ENCODE peak calls at places on chromosome 3, in eight cellular contexts. One of them, this sample, is unnamed. For H3K4me1, the result is how much of the 10 kb centered on the place peaks cover.

GRCh38 chr3:68855620-68856019 is 76.7 kb downstream of the TAFA4 start:
- DNase-seq in breast epithelium: no peak
- DNase-seq in H9: no peak
- DNase-seq in ovary: no peak
- DNase-seq in SK-N-SH: no peak
- DNase-seq in fibroblast of lung: no peak
- DNase-seq in left ventricle myocardium inferior: no peak
- DNase-seq in uterus: no peak
- DNase-seq in this sample: no peak

GRCh38 chr3:65883614-65884013 is 155.1 kb downstream of the MAGI1 start:
- DNase-seq in uterus: no peak
- DNase-seq in left ventricle myocardium inferior: no peak
- DNase-seq in SK-N-SH: peak
- DNase-seq in H9: no peak
- DNase-seq in fibroblast of lung: peak
- DNase-seq in breast epithelium: no peak
- DNase-seq in ovary: no peak
- DNase-seq in this sample: no peak

GRCh38 chr3:170724599-170724998 is 138.7 kb upstream of the SLC7A14 start:
- DNase-seq in H9: no peak
- DNase-seq in uterus: peak
- DNase-seq in fibroblast of lung: peak
- DNase-seq in ovary: peak
- DNase-seq in left ventricle myocardium inferior: no peak
- DNase-seq in SK-N-SH: no peak
- DNase-seq in breast epithelium: no peak
- DNase-seq in this sample: no peak

GRCh38 chr3:127483902-127484591 is 106.5 kb downstream of the TPRA1 start:
- DNase-seq in H9: peak
- DNase-seq in left ventricle myocardium inferior: no peak
- DNase-seq in uterus: no peak
- DNase-seq in fibroblast of lung: no peak
- DNase-seq in SK-N-SH: no peak
- DNase-seq in breast epithelium: no peak
- DNase-seq in ovary: no peak
- DNase-seq in this sample: no peak

GRCh38 chr3:133283958-133284807 is 115.7 kb upstream of the BFSP2 start:
- DNase-seq in SK-N-SH: no peak
- DNase-seq in fibroblast of lung: no peak
- DNase-seq in left ventricle myocardium inferior: no peak
- DNase-seq in H9: peak
- DNase-seq in breast epithelium: no peak
- DNase-seq in ovary: no peak
- DNase-seq in uterus: no peak
- DNase-seq in this sample: no peak

GRCh38 chr3:76582632-76583378 is 457.1 kb upstream of the ROBO2 start:
- DNase-seq in uterus: no peak
- DNase-seq in H9: no peak
- DNase-seq in left ventricle myocardium inferior: no peak
- DNase-seq in ovary: no peak
- DNase-seq in SK-N-SH: no peak
- DNase-seq in fibroblast of lung: no peak
- DNase-seq in breast epithelium: no peak
- DNase-seq in this sample: no peak

GRCh38 chr3:102354818-102355515 is 79.8 kb upstream of the ZPLD1 start:
- DNase-seq in left ventricle myocardium inferior: no peak
- DNase-seq in breast epithelium: no peak
- DNase-seq in fibroblast of lung: peak
- DNase-seq in H9: no peak
- DNase-seq in SK-N-SH: no peak
- DNase-seq in ovary: no peak
- DNase-seq in uterus: no peak
- DNase-seq in this sample: no peak

GRCh38 chr3:192831111-192831644 is 86.5 kb downstream of the MB21D2 start:
- DNase-seq in SK-N-SH: no peak
- DNase-seq in breast epithelium: no peak
- DNase-seq in uterus: no peak
- DNase-seq in H9: no peak
- DNase-seq in left ventricle myocardium inferior: no peak
- DNase-seq in fibroblast of lung: peak
- DNase-seq in ovary: no peak
- DNase-seq in this sample: no peak

GRCh38 chr3:138010273-138010590 is 267 bp downstream of the CLDN18 start:
- DNase-seq in SK-N-SH: no peak
- DNase-seq in H9: no peak
- DNase-seq in breast epithelium: no peak
- DNase-seq in ovary: no peak
- DNase-seq in left ventricle myocardium inferior: no peak
- DNase-seq in fibroblast of lung: no peak
- DNase-seq in uterus: no peak
- DNase-seq in this sample: no peak

GRCh38 chr3:113643583-113643982 is 52.9 kb downstream of the USF3 start:
- DNase-seq in fibroblast of lung: no peak
- DNase-seq in uterus: no peak
- DNase-seq in ovary: no peak
- DNase-seq in breast epithelium: no peak
- DNase-seq in left ventricle myocardium inferior: no peak
- DNase-seq in SK-N-SH: no peak
- DNase-seq in H9: no peak
- DNase-seq in this sample: no peak

GRCh38 chr3:105359098-105359762 is 7.5 kb upstream of the ALCAM start:
- DNase-seq in breast epithelium: no peak
- DNase-seq in SK-N-SH: no peak
- DNase-seq in H9: no peak
- DNase-seq in uterus: no peak
- DNase-seq in fibroblast of lung: peak
- DNase-seq in left ventricle myocardium inferior: no peak
- DNase-seq in ovary: no peak
- DNase-seq in this sample: no peak

GRCh38 chr3:194640829-194641228 is 7.6 kb upstream of the TMEM44 start:
- DNase-seq in SK-N-SH: no peak
- DNase-seq in breast epithelium: no peak
- DNase-seq in left ventricle myocardium inferior: no peak
- DNase-seq in fibroblast of lung: peak
- DNase-seq in uterus: no peak
- DNase-seq in H9: no peak
- DNase-seq in ovary: no peak
- DNase-seq in this sample: no peak

GRCh38 chr3:23948761-23949160 is 3.7 kb downstream of the NR1D2 start:
- DNase-seq in breast epithelium: no peak
- DNase-seq in fibroblast of lung: no peak
- DNase-seq in H9: no peak
- DNase-seq in ovary: no peak
- DNase-seq in uterus: no peak
- DNase-seq in left ventricle myocardium inferior: no peak
- DNase-seq in SK-N-SH: no peak
- DNase-seq in this sample: no peak

GRCh38 chr3:88195951-88196434 is 46.2 kb downstream of the C3orf38 start:
- DNase-seq in left ventricle myocardium inferior: no peak
- DNase-seq in fibroblast of lung: peak
- DNase-seq in breast epithelium: no peak
- DNase-seq in H9: no peak
- DNase-seq in uterus: no peak
- DNase-seq in SK-N-SH: no peak
- DNase-seq in ovary: no peak
- DNase-seq in this sample: no peak

GRCh38 chr3:112365636-112366035 is 32.7 kb downstream of the CD200 start:
- DNase-seq in breast epithelium: no peak
- DNase-seq in H9: no peak
- DNase-seq in SK-N-SH: no peak
- DNase-seq in left ventricle myocardium inferior: no peak
- DNase-seq in fibroblast of lung: no peak
- DNase-seq in ovary: no peak
- DNase-seq in uterus: no peak
- DNase-seq in this sample: no peak

GRCh38 chr3:167851171-167851570 is 115.7 kb downstream of the SERPINI1 start:
- DNase-seq in breast epithelium: no peak
- DNase-seq in SK-N-SH: no peak
- DNase-seq in left ventricle myocardium inferior: no peak
- DNase-seq in H9: no peak
- DNase-seq in fibroblast of lung: peak
- DNase-seq in uterus: no peak
- DNase-seq in ovary: no peak
- DNase-seq in this sample: no peak

GRCh38 chr3:182792901-182793662 is at the start of gene ATP11B:
- DNase-seq in fibroblast of lung: peak
- DNase-seq in breast epithelium: peak
- DNase-seq in H9: peak
- DNase-seq in left ventricle myocardium inferior: peak
- DNase-seq in SK-N-SH: peak
- DNase-seq in ovary: peak
- DNase-seq in uterus: peak
- DNase-seq in this sample: peak

GRCh38 chr3:188526057-188526456 is 372.1 kb downstream of the LPP start:
- DNase-seq in H9: no peak
- DNase-seq in uterus: no peak
- DNase-seq in SK-N-SH: no peak
- DNase-seq in left ventricle myocardium inferior: no peak
- DNase-seq in ovary: no peak
- DNase-seq in fibroblast of lung: peak
- DNase-seq in breast epithelium: no peak
- DNase-seq in this sample: no peak

GRCh38 chr3:14633819-14634424 is 17.6 kb upstream of the CCDC174 start:
- DNase-seq in ovary: no peak
- DNase-seq in breast epithelium: no peak
- DNase-seq in fibroblast of lung: peak
- DNase-seq in H9: peak
- DNase-seq in SK-N-SH: peak
- DNase-seq in uterus: no peak
- DNase-seq in left ventricle myocardium inferior: peak
- DNase-seq in this sample: peak

GRCh38 chr3:16887130-16887529 is 2.4 kb downstream of the PLCL2 start:
- DNase-seq in H9: no peak
- DNase-seq in uterus: no peak
- DNase-seq in ovary: no peak
- DNase-seq in breast epithelium: no peak
- DNase-seq in fibroblast of lung: no peak
- DNase-seq in SK-N-SH: no peak
- DNase-seq in left ventricle myocardium inferior: no peak
- DNase-seq in this sample: no peak

GRCh38 chr3:16885948-16886683 is 1.4 kb downstream of the PLCL2 start:
- DNase-seq in ovary: no peak
- DNase-seq in uterus: no peak
- DNase-seq in breast epithelium: no peak
- DNase-seq in left ventricle myocardium inferior: no peak
- DNase-seq in SK-N-SH: no peak
- DNase-seq in H9: no peak
- DNase-seq in fibroblast of lung: peak
- DNase-seq in this sample: no peak

GRCh38 chr3:16888785-16889607 is 4.2 kb downstream of the PLCL2 start:
- DNase-seq in H9: no peak
- DNase-seq in ovary: no peak
- DNase-seq in left ventricle myocardium inferior: no peak
- DNase-seq in SK-N-SH: no peak
- DNase-seq in breast epithelium: no peak
- DNase-seq in uterus: no peak
- DNase-seq in fibroblast of lung: no peak
- DNase-seq in this sample: no peak

GRCh38 chr3:16885588-16885903 is 791 bp downstream of the PLCL2 start:
- DNase-seq in breast epithelium: no peak
- DNase-seq in ovary: no peak
- DNase-seq in left ventricle myocardium inferior: no peak
- DNase-seq in fibroblast of lung: peak
- DNase-seq in uterus: no peak
- DNase-seq in SK-N-SH: no peak
- DNase-seq in H9: no peak
- DNase-seq in this sample: no peak

GRCh38 chr3:16890605-16891333 is 6.0 kb downstream of the PLCL2 start:
- DNase-seq in uterus: no peak
- DNase-seq in ovary: no peak
- DNase-seq in breast epithelium: no peak
- DNase-seq in fibroblast of lung: no peak
- DNase-seq in SK-N-SH: no peak
- DNase-seq in H9: no peak
- DNase-seq in left ventricle myocardium inferior: no peak
- DNase-seq in this sample: no peak
- H3K4me1 ChIP-seq in uterus: under half
- H3K4me1 ChIP-seq in ovary: under half
- H3K4me1 ChIP-seq in breast epithelium: under half
- H3K4me1 ChIP-seq in fibroblast of lung: under half
- H3K4me1 ChIP-seq in SK-N-SH: under half
- H3K4me1 ChIP-seq in H9: under half
- H3K4me1 ChIP-seq in left ventricle myocardium inferior: half or more
- H3K4me1 ChIP-seq in this sample: under half

GRCh38 chr3:64223809-64224570 is 1.3 kb downstream of the PRICKLE2 start:
- DNase-seq in uterus: no peak
- DNase-seq in breast epithelium: no peak
- DNase-seq in ovary: no peak
- DNase-seq in fibroblast of lung: peak
- DNase-seq in SK-N-SH: no peak
- DNase-seq in left ventricle myocardium inferior: no peak
- DNase-seq in H9: no peak
- DNase-seq in this sample: no peak

GRCh38 chr3:64222501-64222900 is 2.8 kb downstream of the PRICKLE2 start:
- DNase-seq in left ventricle myocardium inferior: no peak
- DNase-seq in SK-N-SH: no peak
- DNase-seq in ovary: no peak
- DNase-seq in breast epithelium: no peak
- DNase-seq in H9: no peak
- DNase-seq in fibroblast of lung: no peak
- DNase-seq in uterus: no peak
- DNase-seq in this sample: no peak

GRCh38 chr3:64224826-64225606 is at the start of gene PRICKLE2:
- DNase-seq in H9: peak
- DNase-seq in fibroblast of lung: peak
- DNase-seq in left ventricle myocardium inferior: peak
- DNase-seq in uterus: peak
- DNase-seq in ovary: peak
- DNase-seq in SK-N-SH: no peak
- DNase-seq in breast epithelium: peak
- DNase-seq in this sample: peak

GRCh38 chr3:64229903-64230302 is 4.6 kb upstream of the PRICKLE2 start:
- DNase-seq in left ventricle myocardium inferior: no peak
- DNase-seq in ovary: no peak
- DNase-seq in fibroblast of lung: no peak
- DNase-seq in SK-N-SH: no peak
- DNase-seq in uterus: no peak
- DNase-seq in breast epithelium: no peak
- DNase-seq in H9: no peak
- DNase-seq in this sample: no peak

GRCh38 chr3:64225695-64226499 is 631 bp upstream of the PRICKLE2 start:
- DNase-seq in left ventricle myocardium inferior: no peak
- DNase-seq in fibroblast of lung: peak
- DNase-seq in uterus: no peak
- DNase-seq in H9: no peak
- DNase-seq in ovary: no peak
- DNase-seq in breast epithelium: no peak
- DNase-seq in SK-N-SH: no peak
- DNase-seq in this sample: no peak
- TF ChIP-seq CTCF in left ventricle myocardium inferior: no peak
- TF ChIP-seq CTCF in fibroblast of lung: no peak
- TF ChIP-seq CTCF in uterus: no peak
- TF ChIP-seq CTCF in H9: peak
- TF ChIP-seq CTCF in ovary: no peak
- TF ChIP-seq CTCF in breast epithelium: peak
- TF ChIP-seq CTCF in SK-N-SH: peak
- TF ChIP-seq CTCF in this sample: no peak

GRCh38 chr3:36397856-36398255 is 17.6 kb downstream of the STAC start:
- DNase-seq in H9: no peak
- DNase-seq in ovary: no peak
- DNase-seq in breast epithelium: no peak
- DNase-seq in fibroblast of lung: no peak
- DNase-seq in uterus: no peak
- DNase-seq in left ventricle myocardium inferior: no peak
- DNase-seq in SK-N-SH: no peak
- DNase-seq in this sample: no peak
- H3K27ac ChIP-seq in H9: no peak
- H3K27ac ChIP-seq in ovary: no peak
- H3K27ac ChIP-seq in breast epithelium: no peak
- H3K27ac ChIP-seq in fibroblast of lung: no peak
- H3K27ac ChIP-seq in uterus: no peak
- H3K27ac ChIP-seq in left ventricle myocardium inferior: no peak
- H3K27ac ChIP-seq in SK-N-SH: no peak
- H3K27ac ChIP-seq in this sample: no peak

GRCh38 chr3:71061037-71061436 is 522.5 kb downstream of the FOXP1 start:
- DNase-seq in uterus: no peak
- DNase-seq in ovary: no peak
- DNase-seq in fibroblast of lung: no peak
- DNase-seq in breast epithelium: no peak
- DNase-seq in left ventricle myocardium inferior: no peak
- DNase-seq in SK-N-SH: no peak
- DNase-seq in H9: no peak
- DNase-seq in this sample: no peak
- H3K4me1 ChIP-seq in uterus: under half
- H3K4me1 ChIP-seq in ovary: under half
- H3K4me1 ChIP-seq in fibroblast of lung: under half
- H3K4me1 ChIP-seq in breast epithelium: under half
- H3K4me1 ChIP-seq in left ventricle myocardium inferior: half or more
- H3K4me1 ChIP-seq in SK-N-SH: under half
- H3K4me1 ChIP-seq in H9: under half
- H3K4me1 ChIP-seq in this sample: under half